ENCODE peak calls at places on chromosomes 12 and 14, in six cellular contexts. One of them, this sample, is unnamed.

GRCh38 chr12:114668151-114668891 is 15.7 kb downstream of the TBX3 start:
- DNase-seq in IMR-90: peak; percentile 84
- DNase-seq in K562: peak; percentile 41
- DNase-seq in gastrocnemius medialis: peak; percentile 63
- DNase-seq in A549: peak; percentile 94
- DNase-seq in heart left ventricle: peak; percentile 76
- DNase-seq in this sample: no peak

GRCh38 chr14:55454264-55455151 is 14.1 kb upstream of the TBPL2 start:
- DNase-seq in IMR-90: peak; percentile 86
- DNase-seq in K562: no peak
- DNase-seq in gastrocnemius medialis: no peak
- DNase-seq in A549: no peak
- DNase-seq in heart left ventricle: peak; percentile 26
- DNase-seq in this sample: peak; percentile 91

GRCh38 chr12:86134571-86134970 is 121.6 kb downstream of the MGAT4C start:
- DNase-seq in IMR-90: peak; percentile 35
- DNase-seq in K562: no peak
- DNase-seq in gastrocnemius medialis: no peak
- DNase-seq in A549: no peak
- DNase-seq in heart left ventricle: no peak
- DNase-seq in this sample: no peak

GRCh38 chr12:63308701-63309100 is 157.7 kb upstream of the AVPR1A start:
- DNase-seq in IMR-90: no peak
- DNase-seq in K562: no peak
- DNase-seq in gastrocnemius medialis: no peak
- DNase-seq in A549: no peak
- DNase-seq in heart left ventricle: peak; percentile 25
- DNase-seq in this sample: no peak

GRCh38 chr12:12975322-12976077 is 23.5 kb upstream of the GPRC5D start:
- DNase-seq in IMR-90: peak; percentile 59
- DNase-seq in K562: peak; percentile 10
- DNase-seq in gastrocnemius medialis: no peak
- DNase-seq in A549: peak; percentile 61
- DNase-seq in heart left ventricle: no peak
- DNase-seq in this sample: no peak

GRCh38 chr12:124994435-124994975 is 1.1 kb downstream of the BRI3BP start:
- DNase-seq in IMR-90: no peak
- DNase-seq in K562: no peak
- DNase-seq in gastrocnemius medialis: no peak
- DNase-seq in A549: no peak
- DNase-seq in heart left ventricle: no peak
- DNase-seq in this sample: no peak

GRCh38 chr12:93390565-93391297 is 13.0 kb downstream of the NUDT4 start:
- DNase-seq in IMR-90: no peak
- DNase-seq in K562: no peak
- DNase-seq in gastrocnemius medialis: no peak
- DNase-seq in A549: no peak
- DNase-seq in heart left ventricle: no peak
- DNase-seq in this sample: no peak

GRCh38 chr14:75092698-75093097 is 23.3 kb downstream of the ZC2HC1C start:
- DNase-seq in IMR-90: no peak
- DNase-seq in K562: no peak
- DNase-seq in gastrocnemius medialis: no peak
- DNase-seq in A549: no peak
- DNase-seq in heart left ventricle: no peak
- DNase-seq in this sample: no peak

GRCh38 chr12:25187781-25188180 is 7.2 kb downstream of the DNAI7 start:
- DNase-seq in IMR-90: peak; percentile 94
- DNase-seq in K562: no peak
- DNase-seq in gastrocnemius medialis: no peak
- DNase-seq in A549: no peak
- DNase-seq in heart left ventricle: no peak
- DNase-seq in this sample: no peak

GRCh38 chr12:89695100-89695499 is 13.5 kb downstream of the ATP2B1 start:
- DNase-seq in IMR-90: peak; percentile 77
- DNase-seq in K562: no peak
- DNase-seq in gastrocnemius medialis: peak; percentile 38
- DNase-seq in A549: no peak
- DNase-seq in heart left ventricle: no peak
- DNase-seq in this sample: no peak

GRCh38 chr12:90801776-90802175 is 153.2 kb downstream of the CCER1 start:
- DNase-seq in IMR-90: peak; percentile 48
- DNase-seq in K562: no peak
- DNase-seq in gastrocnemius medialis: no peak
- DNase-seq in A549: no peak
- DNase-seq in heart left ventricle: no peak
- DNase-seq in this sample: no peak

GRCh38 chr12:113088971-113089756 is 32.6 kb downstream of the DTX1 start:
- DNase-seq in IMR-90: no peak
- DNase-seq in K562: no peak
- DNase-seq in gastrocnemius medialis: no peak
- DNase-seq in A549: no peak
- DNase-seq in heart left ventricle: no peak
- DNase-seq in this sample: no peak

GRCh38 chr12:53174881-53175491 is 5.5 kb upstream of the ZNF740 start:
- DNase-seq in IMR-90: peak; percentile 42
- DNase-seq in K562: peak; percentile 22
- DNase-seq in gastrocnemius medialis: no peak
- DNase-seq in A549: peak; percentile 72
- DNase-seq in heart left ventricle: no peak
- DNase-seq in this sample: no peak

GRCh38 chr14:66509874-66510273 is 1.9 kb downstream of the GPHN start:
- DNase-seq in IMR-90: no peak
- DNase-seq in K562: no peak
- DNase-seq in gastrocnemius medialis: no peak
- DNase-seq in A549: no peak
- DNase-seq in heart left ventricle: no peak
- DNase-seq in this sample: no peak

GRCh38 chr12:127770123-127770522 is 496.8 kb upstream of the TMEM132C start:
- DNase-seq in IMR-90: no peak
- DNase-seq in K562: no peak
- DNase-seq in gastrocnemius medialis: no peak
- DNase-seq in A549: no peak
- DNase-seq in heart left ventricle: no peak
- DNase-seq in this sample: no peak

GRCh38 chr12:105378821-105379400 is 48.4 kb downstream of the C12orf75 start:
- DNase-seq in IMR-90: no peak
- DNase-seq in K562: no peak
- DNase-seq in gastrocnemius medialis: no peak
- DNase-seq in A549: no peak
- DNase-seq in heart left ventricle: no peak
- DNase-seq in this sample: no peak

GRCh38 chr12:14781563-14781962 is 21.7 kb downstream of the WBP11 start:
- DNase-seq in IMR-90: no peak
- DNase-seq in K562: no peak
- DNase-seq in gastrocnemius medialis: no peak
- DNase-seq in A549: no peak
- DNase-seq in heart left ventricle: no peak
- DNase-seq in this sample: no peak

GRCh38 chr14:34498684-34499412 is 36.8 kb upstream of the SPTSSA start:
- DNase-seq in IMR-90: peak; percentile 22
- DNase-seq in K562: no peak
- DNase-seq in gastrocnemius medialis: no peak
- DNase-seq in A549: peak; percentile 52
- DNase-seq in heart left ventricle: no peak
- DNase-seq in this sample: no peak

GRCh38 chr12:34335819-34336262 is 313.5 kb downstream of the ALG10 start:
- DNase-seq in IMR-90: no peak
- DNase-seq in K562: peak; percentile 87
- DNase-seq in gastrocnemius medialis: no peak
- DNase-seq in A549: no peak
- DNase-seq in heart left ventricle: no peak
- DNase-seq in this sample: no peak

GRCh38 chr12:38138225-38139221 is 178.1 kb upstream of the ALG10B start:
- DNase-seq in IMR-90: peak; percentile 44
- DNase-seq in K562: peak; percentile 53
- DNase-seq in gastrocnemius medialis: peak; percentile 20
- DNase-seq in A549: peak; percentile 72
- DNase-seq in heart left ventricle: peak; percentile 62
- DNase-seq in this sample: no peak

GRCh38 chr12:38139456-38139855 is 177.1 kb upstream of the ALG10B start:
- DNase-seq in IMR-90: no peak
- DNase-seq in K562: no peak
- DNase-seq in gastrocnemius medialis: no peak
- DNase-seq in A549: no peak
- DNase-seq in heart left ventricle: no peak
- DNase-seq in this sample: no peak

GRCh38 chr12:38141239-38141638 is 175.3 kb upstream of the ALG10B start:
- DNase-seq in IMR-90: no peak
- DNase-seq in K562: no peak
- DNase-seq in gastrocnemius medialis: no peak
- DNase-seq in A549: no peak
- DNase-seq in heart left ventricle: no peak
- DNase-seq in this sample: no peak

GRCh38 chr12:38137716-38138115 is 178.9 kb upstream of the ALG10B start:
- DNase-seq in IMR-90: no peak
- DNase-seq in K562: no peak
- DNase-seq in gastrocnemius medialis: no peak
- DNase-seq in A549: no peak
- DNase-seq in heart left ventricle: no peak
- DNase-seq in this sample: no peak

GRCh38 chr12:38137287-38137686 is 179.3 kb upstream of the ALG10B start:
- DNase-seq in IMR-90: no peak
- DNase-seq in K562: no peak
- DNase-seq in gastrocnemius medialis: no peak
- DNase-seq in A549: no peak
- DNase-seq in heart left ventricle: no peak
- DNase-seq in this sample: no peak
- H3K9me3 ChIP-seq in IMR-90: no peaks in the 10 kb centered on the region
- H3K9me3 ChIP-seq in K562: no peaks in the 10 kb centered on the region
- H3K9me3 ChIP-seq in gastrocnemius medialis: no peaks in the 10 kb centered on the region
- H3K9me3 ChIP-seq in A549: no peaks in the 10 kb centered on the region
- H3K9me3 ChIP-seq in heart left ventricle: no peaks in the 10 kb centered on the region
- H3K9me3 ChIP-seq in this sample: no peaks in the 10 kb centered on the region

GRCh38 chr12:30694412-30694955 is 1.2 kb downstream of the IPO8 start:
- DNase-seq in IMR-90: peak; percentile 22
- DNase-seq in K562: no peak
- DNase-seq in gastrocnemius medialis: no peak
- DNase-seq in A549: no peak
- DNase-seq in heart left ventricle: no peak
- DNase-seq in this sample: no peak

GRCh38 chr12:30694971-30695326 is 720 bp downstream of the IPO8 start:
- DNase-seq in IMR-90: peak; percentile 35
- DNase-seq in K562: peak; percentile 17
- DNase-seq in gastrocnemius medialis: peak; percentile 12
- DNase-seq in A549: peak; percentile 57
- DNase-seq in heart left ventricle: peak; percentile 24
- DNase-seq in this sample: no peak

GRCh38 chr12:30696486-30696885 is 817 bp upstream of the IPO8 start:
- DNase-seq in IMR-90: no peak
- DNase-seq in K562: no peak
- DNase-seq in gastrocnemius medialis: no peak
- DNase-seq in A549: no peak
- DNase-seq in heart left ventricle: no peak
- DNase-seq in this sample: no peak

GRCh38 chr12:30696103-30696408 is 387 bp upstream of the IPO8 start:
- DNase-seq in IMR-90: no peak
- DNase-seq in K562: no peak
- DNase-seq in gastrocnemius medialis: no peak
- DNase-seq in A549: no peak
- DNase-seq in heart left ventricle: no peak
- DNase-seq in this sample: no peak

DNA sequence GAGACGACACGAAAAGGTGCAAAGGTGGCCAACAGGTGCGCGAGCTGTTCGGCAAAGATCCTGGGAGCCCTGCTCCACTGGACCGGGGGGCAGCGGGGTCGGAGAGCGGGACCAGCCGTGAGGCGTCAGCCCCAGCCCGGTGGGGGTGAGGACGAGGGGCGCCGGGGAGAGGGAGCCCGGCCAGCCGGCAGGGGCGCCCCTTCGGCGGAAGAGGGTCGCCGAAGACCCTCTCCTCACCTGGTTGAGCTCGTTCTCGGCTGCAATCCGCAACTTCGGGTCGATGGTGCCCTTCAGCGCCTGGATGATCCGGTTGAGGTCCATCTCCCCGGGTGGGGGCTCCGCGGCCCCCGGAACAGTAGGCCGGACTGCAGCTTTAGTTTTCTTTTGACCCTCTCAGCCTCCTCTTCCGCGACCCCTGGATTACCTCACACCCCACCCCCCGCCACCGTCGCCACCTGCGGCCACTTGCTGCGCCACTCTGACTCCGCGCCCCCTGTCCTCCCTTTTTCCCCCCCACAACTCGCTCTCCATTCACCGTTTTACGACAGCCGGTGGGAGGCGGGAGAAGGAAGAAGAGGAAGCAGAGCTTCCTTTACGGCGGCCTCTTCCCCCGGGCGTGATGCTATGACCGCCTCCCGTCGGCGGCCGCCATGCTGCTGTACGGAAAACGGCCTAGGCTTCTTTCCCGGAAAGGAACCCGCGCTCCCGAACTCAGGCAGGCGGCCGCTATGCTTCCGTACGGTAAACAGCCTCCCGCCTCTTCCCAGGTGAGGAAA is at the start of gene IPO8:
- DNase-seq in IMR-90: peak; percentile 89
- DNase-seq in K562: peak; percentile 95
- DNase-seq in gastrocnemius medialis: peak; percentile 82
- DNase-seq in A549: peak; percentile 89
- DNase-seq in heart left ventricle: peak; percentile 93
- DNase-seq in this sample: peak; percentile 96
- TF ChIP-seq POLR2A in IMR-90: no peak
- TF ChIP-seq POLR2A in K562: peak; percentile 76
- TF ChIP-seq POLR2A in gastrocnemius medialis: peak; percentile 21
- TF ChIP-seq POLR2A in A549: peak; percentile 48
- TF ChIP-seq POLR2A in heart left ventricle: no peak
- TF ChIP-seq POLR2A in this sample: no peak

DNA sequence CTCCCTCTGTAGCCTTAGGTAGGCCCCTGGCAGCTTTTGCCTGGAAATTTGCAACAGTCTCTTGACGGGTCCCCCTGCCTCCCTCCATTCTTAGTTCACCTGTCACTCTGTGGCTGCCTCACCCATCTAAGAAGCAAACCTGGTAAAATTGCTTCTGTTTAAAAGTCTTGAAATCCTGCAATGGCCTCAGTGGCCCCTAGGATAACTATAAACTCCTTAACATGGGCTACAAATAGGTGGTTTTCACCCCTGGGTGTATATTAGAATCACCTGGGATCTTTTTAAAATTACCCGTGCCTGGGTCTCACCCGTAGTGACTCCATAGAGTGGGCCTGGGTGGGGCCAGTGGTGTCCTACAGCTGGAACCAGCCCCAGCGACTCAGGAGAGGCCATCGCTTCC is 332.7 kb downstream of the CACNA1C start:
- DNase-seq in IMR-90: no peak
- DNase-seq in K562: no peak
- DNase-seq in gastrocnemius medialis: no peak
- DNase-seq in A549: no peak
- DNase-seq in heart left ventricle: no peak
- DNase-seq in this sample: no peak
- H3K4me3 ChIP-seq in IMR-90: no peak overlapping the region
- H3K4me3 ChIP-seq in K562: no peak overlapping the region
- H3K4me3 ChIP-seq in gastrocnemius medialis: no peak overlapping the region
- H3K4me3 ChIP-seq in A549: no peak overlapping the region
- H3K4me3 ChIP-seq in heart left ventricle: no peak overlapping the region
- H3K4me3 ChIP-seq in this sample: no peak overlapping the region

DNA sequence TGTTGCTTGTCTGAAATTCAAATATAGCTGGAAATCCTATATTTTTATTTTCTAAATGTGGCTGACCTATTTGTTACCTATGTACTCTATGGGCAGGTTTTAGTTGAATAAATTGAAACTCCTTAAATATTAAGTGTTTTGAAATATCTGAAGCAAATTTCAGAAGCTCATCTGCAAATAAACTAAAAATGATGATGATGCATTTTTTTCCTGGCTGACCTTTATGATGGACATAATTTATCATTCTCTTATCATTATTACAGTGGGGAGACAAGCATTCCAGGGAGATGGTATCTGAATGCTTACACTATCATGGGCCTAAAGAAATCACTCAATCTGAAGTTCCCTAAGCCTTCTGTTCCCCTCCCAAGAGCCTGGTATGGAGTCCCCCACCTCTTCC is 1225.2 kb downstream of the AACS start:
- DNase-seq in IMR-90: no peak
- DNase-seq in K562: no peak
- DNase-seq in gastrocnemius medialis: no peak
- DNase-seq in A549: no peak
- DNase-seq in heart left ventricle: no peak
- DNase-seq in this sample: no peak
- H3K9me3 ChIP-seq in IMR-90: peaks cover 9% of the 10 kb centered on the region
- H3K9me3 ChIP-seq in K562: no peaks in the 10 kb centered on the region
- H3K9me3 ChIP-seq in gastrocnemius medialis: no peaks in the 10 kb centered on the region
- H3K9me3 ChIP-seq in A549: peaks cover 3% of the 10 kb centered on the region
- H3K9me3 ChIP-seq in heart left ventricle: peaks cover 18% of the 10 kb centered on the region
- H3K9me3 ChIP-seq in this sample: no peaks in the 10 kb centered on the region